ENCODE peak calls at places on chromosomes 4 and X, in seven cellular contexts. One of them, this sample, is unnamed. For H3K9me3, the result is how much of the 10 kb centered on the place peaks cover.

GRCh38 chr4:174058846-174059245 is 224.6 kb downstream of the FBXO8 start:
- DNase-seq in stomach: no peak
- DNase-seq in AG04450: no peak
- DNase-seq in K562: no peak
- DNase-seq in adrenal gland: no peak
- DNase-seq in heart right ventricle: no peak
- DNase-seq in naive thymus-derived CD4-positive, alpha-beta T cell: no peak
- DNase-seq in this sample: no peak

GRCh38 chrX:45806410-45807121 is 605.9 kb upstream of the DIPK2B start:
- DNase-seq in stomach: no peak
- DNase-seq in AG04450: no peak
- DNase-seq in K562: no peak
- DNase-seq in adrenal gland: no peak
- DNase-seq in naive thymus-derived CD4-positive, alpha-beta T cell: peak
- DNase-seq in heart right ventricle: no peak
- DNase-seq in this sample: no peak

GRCh38 chr4:162952232-162952631 is 214.5 kb downstream of the NAF1 start:
- DNase-seq in adrenal gland: no peak
- DNase-seq in stomach: no peak
- DNase-seq in heart right ventricle: no peak
- DNase-seq in naive thymus-derived CD4-positive, alpha-beta T cell: no peak
- DNase-seq in AG04450: no peak
- DNase-seq in K562: no peak
- DNase-seq in this sample: no peak

GRCh38 chr4:101987623-101988243 is 197.2 kb downstream of the BANK1 start:
- DNase-seq in stomach: no peak
- DNase-seq in AG04450: no peak
- DNase-seq in naive thymus-derived CD4-positive, alpha-beta T cell: no peak
- DNase-seq in adrenal gland: no peak
- DNase-seq in K562: no peak
- DNase-seq in heart right ventricle: no peak
- DNase-seq in this sample: no peak

GRCh38 chr4:23720556-23720955 is 169.3 kb downstream of the PPARGC1A start:
- DNase-seq in K562: no peak
- DNase-seq in naive thymus-derived CD4-positive, alpha-beta T cell: no peak
- DNase-seq in stomach: no peak
- DNase-seq in AG04450: no peak
- DNase-seq in adrenal gland: no peak
- DNase-seq in heart right ventricle: no peak
- DNase-seq in this sample: no peak

GRCh38 chr4:3613980-3614730 is 81.9 kb upstream of the LRPAP1 start:
- DNase-seq in naive thymus-derived CD4-positive, alpha-beta T cell: no peak
- DNase-seq in stomach: no peak
- DNase-seq in AG04450: no peak
- DNase-seq in heart right ventricle: peak
- DNase-seq in K562: no peak
- DNase-seq in adrenal gland: peak
- DNase-seq in this sample: no peak

GRCh38 chr4:74623041-74623440 is 171.3 kb downstream of the BTC start:
- DNase-seq in K562: peak
- DNase-seq in AG04450: no peak
- DNase-seq in stomach: no peak
- DNase-seq in adrenal gland: no peak
- DNase-seq in naive thymus-derived CD4-positive, alpha-beta T cell: peak
- DNase-seq in heart right ventricle: no peak
- DNase-seq in this sample: no peak

GRCh38 chrX:100819534-100819836 is 706 bp upstream of the CSTF2 start:
- DNase-seq in heart right ventricle: no peak
- DNase-seq in naive thymus-derived CD4-positive, alpha-beta T cell: no peak
- DNase-seq in adrenal gland: peak
- DNase-seq in AG04450: no peak
- DNase-seq in K562: no peak
- DNase-seq in stomach: no peak
- DNase-seq in this sample: no peak

GRCh38 chr4:79574741-79575451 is 166.9 kb upstream of the GK2 start:
- DNase-seq in heart right ventricle: no peak
- DNase-seq in adrenal gland: no peak
- DNase-seq in naive thymus-derived CD4-positive, alpha-beta T cell: no peak
- DNase-seq in stomach: no peak
- DNase-seq in K562: no peak
- DNase-seq in AG04450: no peak
- DNase-seq in this sample: no peak

GRCh38 chrX:48934581-48935331 is 15.9 kb upstream of the PIM2 start:
- DNase-seq in K562: no peak
- DNase-seq in AG04450: no peak
- DNase-seq in stomach: no peak
- DNase-seq in naive thymus-derived CD4-positive, alpha-beta T cell: peak
- DNase-seq in heart right ventricle: no peak
- DNase-seq in adrenal gland: no peak
- DNase-seq in this sample: peak

GRCh38 chr4:113502476-113502875 is 259.1 kb downstream of the CAMK2D start:
- DNase-seq in heart right ventricle: no peak
- DNase-seq in adrenal gland: no peak
- DNase-seq in naive thymus-derived CD4-positive, alpha-beta T cell: no peak
- DNase-seq in AG04450: no peak
- DNase-seq in stomach: no peak
- DNase-seq in K562: no peak
- DNase-seq in this sample: no peak

GRCh38 chrX:154352466-154352865 is 22.0 kb downstream of the FLNA start:
- DNase-seq in stomach: no peak
- DNase-seq in AG04450: no peak
- DNase-seq in adrenal gland: no peak
- DNase-seq in heart right ventricle: no peak
- DNase-seq in K562: no peak
- DNase-seq in naive thymus-derived CD4-positive, alpha-beta T cell: no peak
- DNase-seq in this sample: no peak

GRCh38 chr4:60485279-60485678 is 714.8 kb upstream of the ADGRL3 start:
- DNase-seq in K562: no peak
- DNase-seq in adrenal gland: no peak
- DNase-seq in heart right ventricle: no peak
- DNase-seq in AG04450: no peak
- DNase-seq in stomach: no peak
- DNase-seq in naive thymus-derived CD4-positive, alpha-beta T cell: no peak
- DNase-seq in this sample: no peak

GRCh38 chrX:104668550-104668949 is 102.6 kb downstream of the IL1RAPL2 start:
- DNase-seq in naive thymus-derived CD4-positive, alpha-beta T cell: no peak
- DNase-seq in AG04450: no peak
- DNase-seq in K562: no peak
- DNase-seq in stomach: no peak
- DNase-seq in adrenal gland: no peak
- DNase-seq in heart right ventricle: no peak
- DNase-seq in this sample: no peak

GRCh38 chr4:63528592-63528991 is 880.7 kb downstream of the TECRL start:
- DNase-seq in heart right ventricle: no peak
- DNase-seq in AG04450: no peak
- DNase-seq in stomach: no peak
- DNase-seq in adrenal gland: no peak
- DNase-seq in K562: no peak
- DNase-seq in naive thymus-derived CD4-positive, alpha-beta T cell: no peak
- DNase-seq in this sample: no peak

GRCh38 chrX:110259065-110259559 is 58.8 kb downstream of the AMMECR1 start:
- DNase-seq in K562: no peak
- DNase-seq in AG04450: no peak
- DNase-seq in stomach: no peak
- DNase-seq in adrenal gland: no peak
- DNase-seq in heart right ventricle: no peak
- DNase-seq in naive thymus-derived CD4-positive, alpha-beta T cell: no peak
- DNase-seq in this sample: no peak

GRCh38 chr4:15742637-15743036 is 35.5 kb upstream of the CD38 start:
- DNase-seq in adrenal gland: no peak
- DNase-seq in stomach: no peak
- DNase-seq in K562: no peak
- DNase-seq in naive thymus-derived CD4-positive, alpha-beta T cell: no peak
- DNase-seq in AG04450: no peak
- DNase-seq in heart right ventricle: no peak
- DNase-seq in this sample: no peak

GRCh38 chr4:15740764-15741404 is 37.2 kb upstream of the CD38 start:
- DNase-seq in AG04450: no peak
- DNase-seq in heart right ventricle: no peak
- DNase-seq in K562: no peak
- DNase-seq in adrenal gland: no peak
- DNase-seq in stomach: no peak
- DNase-seq in naive thymus-derived CD4-positive, alpha-beta T cell: no peak
- DNase-seq in this sample: no peak

GRCh38 chr4:15746110-15746509 is 32.0 kb upstream of the CD38 start:
- DNase-seq in naive thymus-derived CD4-positive, alpha-beta T cell: no peak
- DNase-seq in heart right ventricle: no peak
- DNase-seq in K562: no peak
- DNase-seq in AG04450: no peak
- DNase-seq in stomach: no peak
- DNase-seq in adrenal gland: no peak
- DNase-seq in this sample: no peak

GRCh38 chr4:15742083-15742582 is 36.0 kb upstream of the CD38 start:
- DNase-seq in AG04450: no peak
- DNase-seq in K562: no peak
- DNase-seq in naive thymus-derived CD4-positive, alpha-beta T cell: no peak
- DNase-seq in heart right ventricle: no peak
- DNase-seq in adrenal gland: no peak
- DNase-seq in stomach: no peak
- DNase-seq in this sample: no peak

GRCh38 chr4:15744016-15744415 is 34.1 kb upstream of the CD38 start:
- DNase-seq in adrenal gland: no peak
- DNase-seq in stomach: no peak
- DNase-seq in AG04450: no peak
- DNase-seq in heart right ventricle: no peak
- DNase-seq in K562: no peak
- DNase-seq in naive thymus-derived CD4-positive, alpha-beta T cell: no peak
- DNase-seq in this sample: no peak
- H3K9me3 ChIP-seq in adrenal gland: under half
- H3K9me3 ChIP-seq in stomach: under half
- H3K9me3 ChIP-seq in AG04450: under half
- H3K9me3 ChIP-seq in heart right ventricle: under half
- H3K9me3 ChIP-seq in K562: under half
- H3K9me3 ChIP-seq in naive thymus-derived CD4-positive, alpha-beta T cell: under half
- H3K9me3 ChIP-seq in this sample: under half

GRCh38 chrX:118904664-118905063 is 69.8 kb upstream of the LONRF3 start:
- DNase-seq in AG04450: no peak
- DNase-seq in adrenal gland: no peak
- DNase-seq in heart right ventricle: no peak
- DNase-seq in naive thymus-derived CD4-positive, alpha-beta T cell: no peak
- DNase-seq in stomach: no peak
- DNase-seq in K562: no peak
- DNase-seq in this sample: no peak
- H3K27ac ChIP-seq in AG04450: no peak
- H3K27ac ChIP-seq in adrenal gland: no peak
- H3K27ac ChIP-seq in heart right ventricle: no peak
- H3K27ac ChIP-seq in naive thymus-derived CD4-positive, alpha-beta T cell: no peak
- H3K27ac ChIP-seq in stomach: no peak
- H3K27ac ChIP-seq in K562: no peak
- H3K27ac ChIP-seq in this sample: no peak

GRCh38 chrX:148620023-148620422 is 119.6 kb downstream of the AFF2 start:
- DNase-seq in AG04450: no peak
- DNase-seq in stomach: no peak
- DNase-seq in K562: no peak
- DNase-seq in heart right ventricle: no peak
- DNase-seq in adrenal gland: no peak
- DNase-seq in naive thymus-derived CD4-positive, alpha-beta T cell: no peak
- DNase-seq in this sample: no peak

DNA sequence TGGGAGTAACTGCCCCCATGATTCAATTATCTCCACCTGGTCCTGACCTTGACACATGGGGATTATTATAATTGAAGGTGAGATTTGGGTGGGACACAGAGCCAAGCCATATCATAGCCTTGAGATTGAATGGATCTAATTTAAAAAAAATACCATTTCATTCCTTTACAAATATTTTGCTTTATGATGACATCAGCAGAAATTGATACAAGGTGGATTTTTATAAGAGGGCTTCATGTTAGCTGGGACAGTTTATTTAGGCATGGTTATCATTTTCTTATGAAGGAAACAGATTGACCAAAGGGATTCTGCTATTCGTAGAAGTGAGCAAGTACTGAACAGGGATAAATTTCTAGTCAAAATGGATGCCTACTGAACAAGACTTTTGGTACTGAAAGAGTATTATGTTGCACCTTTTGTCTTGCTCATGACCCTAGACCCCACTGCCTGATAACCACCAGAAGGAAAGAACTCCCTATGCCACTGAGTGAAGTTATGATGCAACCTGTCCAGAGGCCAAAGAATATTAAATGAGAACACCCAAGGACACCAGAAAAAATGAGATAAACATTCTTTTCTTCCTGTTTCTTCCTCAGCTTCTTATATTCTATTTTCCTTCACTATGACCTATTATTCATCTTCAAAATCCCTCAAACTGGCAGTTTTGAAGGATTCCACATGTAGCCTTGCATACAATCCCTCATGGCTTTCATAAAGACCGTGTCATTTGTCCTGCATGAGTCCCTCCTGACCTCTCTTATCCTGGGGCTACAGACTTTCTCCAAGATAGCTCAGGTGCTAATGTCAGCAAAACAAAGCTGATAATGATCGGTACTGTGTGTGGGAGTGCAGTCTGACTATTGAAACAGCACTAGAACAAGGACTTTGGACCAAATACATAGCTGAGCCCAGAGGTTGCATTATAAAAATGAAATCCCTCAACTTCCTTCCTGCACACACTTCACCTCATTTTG is 118.3 kb downstream of the AFF2 start:
- DNase-seq in heart right ventricle: no peak
- DNase-seq in AG04450: no peak
- DNase-seq in naive thymus-derived CD4-positive, alpha-beta T cell: no peak
- DNase-seq in adrenal gland: no peak
- DNase-seq in stomach: no peak
- DNase-seq in K562: peak
- DNase-seq in this sample: no peak
- H3K9me3 ChIP-seq in heart right ventricle: under half
- H3K9me3 ChIP-seq in AG04450: under half
- H3K9me3 ChIP-seq in naive thymus-derived CD4-positive, alpha-beta T cell: under half
- H3K9me3 ChIP-seq in adrenal gland: under half
- H3K9me3 ChIP-seq in stomach: under half
- H3K9me3 ChIP-seq in K562: under half
- H3K9me3 ChIP-seq in this sample: under half

GRCh38 chr4:155762351-155762750 is 3.5 kb downstream of the GUCY1B1 start:
- DNase-seq in adrenal gland: no peak
- DNase-seq in stomach: no peak
- DNase-seq in naive thymus-derived CD4-positive, alpha-beta T cell: no peak
- DNase-seq in heart right ventricle: no peak
- DNase-seq in K562: no peak
- DNase-seq in AG04450: no peak
- DNase-seq in this sample: no peak
- H3K27ac ChIP-seq in adrenal gland: no peak
- H3K27ac ChIP-seq in stomach: peak
- H3K27ac ChIP-seq in naive thymus-derived CD4-positive, alpha-beta T cell: no peak
- H3K27ac ChIP-seq in heart right ventricle: peak
- H3K27ac ChIP-seq in K562: no peak
- H3K27ac ChIP-seq in AG04450: no peak
- H3K27ac ChIP-seq in this sample: no peak

This sample was measured in aorta.